ENCODE peak calls at places on chromosomes 13 and 19, in nine cellular contexts. One of them, this sample, is unnamed.

GRCh38 chr13:102580552-102581169 is 16.1 kb upstream of the TPP2 start:
- DNase-seq in H9: no peak
- DNase-seq in tibial nerve: no peak
- DNase-seq in heart left ventricle: no peak
- DNase-seq in GOT3: no peak
- DNase-seq in PC-3: peak; percentile 78
- DNase-seq in anterior cingulate cortex: peak; percentile 44
- DNase-seq in erythroblast: peak; percentile 70
- DNase-seq in activated naive CD8-positive, alpha-beta T cell treated with anti-CD3 and anti-CD28 coated beads, Interleukin-2, amount 50 U/mL, for 24 hours: no peak
- DNase-seq in this sample: peak; percentile 46

GRCh38 chr13:93535256-93535655 is 308.6 kb downstream of the GPC6 start:
- DNase-seq in erythroblast: no peak
- DNase-seq in GOT3: no peak
- DNase-seq in tibial nerve: no peak
- DNase-seq in activated naive CD8-positive, alpha-beta T cell treated with anti-CD3 and anti-CD28 coated beads, Interleukin-2, amount 50 U/mL, for 24 hours: no peak
- DNase-seq in PC-3: no peak
- DNase-seq in heart left ventricle: no peak
- DNase-seq in H9: no peak
- DNase-seq in anterior cingulate cortex: no peak
- DNase-seq in this sample: no peak

GRCh38 chr19:47447470-47448359 is 24.0 kb downstream of the SLC8A2 start:
- DNase-seq in H9: peak; percentile 99
- DNase-seq in activated naive CD8-positive, alpha-beta T cell treated with anti-CD3 and anti-CD28 coated beads, Interleukin-2, amount 50 U/mL, for 24 hours: peak; percentile 74
- DNase-seq in anterior cingulate cortex: peak; percentile 73
- DNase-seq in GOT3: no peak
- DNase-seq in erythroblast: peak; percentile 87
- DNase-seq in tibial nerve: no peak
- DNase-seq in heart left ventricle: peak; percentile 63
- DNase-seq in PC-3: peak; percentile 37
- DNase-seq in this sample: peak; percentile 97

GRCh38 chr19:28840891-28841290 is 372.1 kb downstream of the UQCRFS1 start:
- DNase-seq in erythroblast: no peak
- DNase-seq in anterior cingulate cortex: no peak
- DNase-seq in GOT3: no peak
- DNase-seq in heart left ventricle: no peak
- DNase-seq in H9: no peak
- DNase-seq in PC-3: no peak
- DNase-seq in tibial nerve: no peak
- DNase-seq in activated naive CD8-positive, alpha-beta T cell treated with anti-CD3 and anti-CD28 coated beads, Interleukin-2, amount 50 U/mL, for 24 hours: no peak
- DNase-seq in this sample: no peak

GRCh38 chr19:10419646-10420443 is 493 bp upstream of the PDE4A start:
- DNase-seq in anterior cingulate cortex: peak; percentile 70
- DNase-seq in tibial nerve: no peak
- DNase-seq in H9: peak; percentile 97
- DNase-seq in activated naive CD8-positive, alpha-beta T cell treated with anti-CD3 and anti-CD28 coated beads, Interleukin-2, amount 50 U/mL, for 24 hours: peak; percentile 68
- DNase-seq in PC-3: peak; percentile 42
- DNase-seq in erythroblast: peak; percentile 87
- DNase-seq in GOT3: no peak
- DNase-seq in heart left ventricle: no peak
- DNase-seq in this sample: peak; percentile 96

GRCh38 chr13:99677388-99677951 is 176.2 kb downstream of the TM9SF2 start:
- DNase-seq in anterior cingulate cortex: no peak
- DNase-seq in PC-3: peak; percentile 47
- DNase-seq in GOT3: no peak
- DNase-seq in activated naive CD8-positive, alpha-beta T cell treated with anti-CD3 and anti-CD28 coated beads, Interleukin-2, amount 50 U/mL, for 24 hours: no peak
- DNase-seq in tibial nerve: no peak
- DNase-seq in heart left ventricle: no peak
- DNase-seq in H9: no peak
- DNase-seq in erythroblast: no peak
- DNase-seq in this sample: no peak

GRCh38 chr13:36875431-36875830 is 44.6 kb downstream of the SMAD9 start:
- DNase-seq in heart left ventricle: no peak
- DNase-seq in erythroblast: no peak
- DNase-seq in activated naive CD8-positive, alpha-beta T cell treated with anti-CD3 and anti-CD28 coated beads, Interleukin-2, amount 50 U/mL, for 24 hours: no peak
- DNase-seq in GOT3: no peak
- DNase-seq in anterior cingulate cortex: no peak
- DNase-seq in H9: no peak
- DNase-seq in tibial nerve: no peak
- DNase-seq in PC-3: no peak
- DNase-seq in this sample: no peak

GRCh38 chr19:8192227-8192820 is 16.8 kb upstream of the CERS4 start:
- DNase-seq in anterior cingulate cortex: no peak
- DNase-seq in H9: peak; percentile 86
- DNase-seq in tibial nerve: no peak
- DNase-seq in erythroblast: no peak
- DNase-seq in heart left ventricle: no peak
- DNase-seq in GOT3: no peak
- DNase-seq in activated naive CD8-positive, alpha-beta T cell treated with anti-CD3 and anti-CD28 coated beads, Interleukin-2, amount 50 U/mL, for 24 hours: no peak
- DNase-seq in PC-3: no peak
- DNase-seq in this sample: no peak

GRCh38 chr19:33064117-33064777 is 441 bp downstream of the RHPN2 start:
- DNase-seq in anterior cingulate cortex: no peak
- DNase-seq in H9: peak; percentile 75
- DNase-seq in tibial nerve: no peak
- DNase-seq in heart left ventricle: no peak
- DNase-seq in PC-3: peak; percentile 29
- DNase-seq in activated naive CD8-positive, alpha-beta T cell treated with anti-CD3 and anti-CD28 coated beads, Interleukin-2, amount 50 U/mL, for 24 hours: peak; percentile 30
- DNase-seq in erythroblast: no peak
- DNase-seq in GOT3: no peak
- DNase-seq in this sample: peak; percentile 38

GRCh38 chr19:14722127-14722526 is 32.3 kb downstream of the ZNF333 start:
- DNase-seq in PC-3: no peak
- DNase-seq in heart left ventricle: no peak
- DNase-seq in tibial nerve: no peak
- DNase-seq in anterior cingulate cortex: no peak
- DNase-seq in activated naive CD8-positive, alpha-beta T cell treated with anti-CD3 and anti-CD28 coated beads, Interleukin-2, amount 50 U/mL, for 24 hours: no peak
- DNase-seq in GOT3: no peak
- DNase-seq in erythroblast: no peak
- DNase-seq in H9: no peak
- DNase-seq in this sample: peak; percentile 45

GRCh38 chr19:2554856-2555255 is 78.9 kb downstream of the GADD45B start:
- DNase-seq in tibial nerve: no peak
- DNase-seq in PC-3: peak; percentile 79
- DNase-seq in GOT3: no peak
- DNase-seq in erythroblast: no peak
- DNase-seq in anterior cingulate cortex: no peak
- DNase-seq in heart left ventricle: no peak
- DNase-seq in H9: no peak
- DNase-seq in activated naive CD8-positive, alpha-beta T cell treated with anti-CD3 and anti-CD28 coated beads, Interleukin-2, amount 50 U/mL, for 24 hours: no peak
- DNase-seq in this sample: no peak

GRCh38 chr19:16180611-16181010 is 4.6 kb upstream of the FAM32A start:
- DNase-seq in anterior cingulate cortex: no peak
- DNase-seq in tibial nerve: no peak
- DNase-seq in erythroblast: no peak
- DNase-seq in activated naive CD8-positive, alpha-beta T cell treated with anti-CD3 and anti-CD28 coated beads, Interleukin-2, amount 50 U/mL, for 24 hours: no peak
- DNase-seq in heart left ventricle: no peak
- DNase-seq in PC-3: peak; percentile 71
- DNase-seq in H9: no peak
- DNase-seq in GOT3: no peak
- DNase-seq in this sample: no peak

GRCh38 chr19:765179-765738 is 14.3 kb downstream of the MISP start:
- DNase-seq in erythroblast: no peak
- DNase-seq in heart left ventricle: no peak
- DNase-seq in activated naive CD8-positive, alpha-beta T cell treated with anti-CD3 and anti-CD28 coated beads, Interleukin-2, amount 50 U/mL, for 24 hours: no peak
- DNase-seq in GOT3: no peak
- DNase-seq in anterior cingulate cortex: no peak
- DNase-seq in H9: no peak
- DNase-seq in PC-3: no peak
- DNase-seq in tibial nerve: no peak
- DNase-seq in this sample: no peak

GRCh38 chr13:26529441-26529840 is 28.0 kb upstream of the WASF3 start:
- DNase-seq in anterior cingulate cortex: no peak
- DNase-seq in tibial nerve: no peak
- DNase-seq in erythroblast: peak; percentile 49
- DNase-seq in GOT3: no peak
- DNase-seq in heart left ventricle: no peak
- DNase-seq in PC-3: peak; percentile 60
- DNase-seq in H9: peak; percentile 67
- DNase-seq in activated naive CD8-positive, alpha-beta T cell treated with anti-CD3 and anti-CD28 coated beads, Interleukin-2, amount 50 U/mL, for 24 hours: peak; percentile 30
- DNase-seq in this sample: peak; percentile 18

GRCh38 chr19:7013678-7014077 is 7.6 kb downstream of the MBD3L2B start:
- DNase-seq in PC-3: peak; percentile 84
- DNase-seq in anterior cingulate cortex: no peak
- DNase-seq in activated naive CD8-positive, alpha-beta T cell treated with anti-CD3 and anti-CD28 coated beads, Interleukin-2, amount 50 U/mL, for 24 hours: no peak
- DNase-seq in heart left ventricle: no peak
- DNase-seq in GOT3: no peak
- DNase-seq in tibial nerve: no peak
- DNase-seq in erythroblast: no peak
- DNase-seq in H9: no peak
- DNase-seq in this sample: no peak

GRCh38 chr19:35142531-35143230 is 374 bp upstream of the FXYD7 start:
- DNase-seq in PC-3: peak; percentile 63
- DNase-seq in erythroblast: peak; percentile 53
- DNase-seq in heart left ventricle: peak; percentile 79
- DNase-seq in GOT3: no peak
- DNase-seq in anterior cingulate cortex: peak; percentile 74
- DNase-seq in activated naive CD8-positive, alpha-beta T cell treated with anti-CD3 and anti-CD28 coated beads, Interleukin-2, amount 50 U/mL, for 24 hours: peak; percentile 75
- DNase-seq in H9: peak; percentile 85
- DNase-seq in tibial nerve: no peak
- DNase-seq in this sample: peak; percentile 82

GRCh38 chr13:38685974-38686571 is 804 bp upstream of the FREM2 start:
- DNase-seq in erythroblast: no peak
- DNase-seq in PC-3: peak; percentile 26
- DNase-seq in GOT3: no peak
- DNase-seq in heart left ventricle: no peak
- DNase-seq in H9: peak; percentile 83
- DNase-seq in activated naive CD8-positive, alpha-beta T cell treated with anti-CD3 and anti-CD28 coated beads, Interleukin-2, amount 50 U/mL, for 24 hours: no peak
- DNase-seq in anterior cingulate cortex: no peak
- DNase-seq in tibial nerve: no peak
- DNase-seq in this sample: no peak

GRCh38 chr19:11020423-11020822 is 59.6 kb downstream of the SMARCA4 start:
- DNase-seq in heart left ventricle: no peak
- DNase-seq in anterior cingulate cortex: no peak
- DNase-seq in H9: no peak
- DNase-seq in GOT3: no peak
- DNase-seq in erythroblast: no peak
- DNase-seq in tibial nerve: no peak
- DNase-seq in PC-3: no peak
- DNase-seq in activated naive CD8-positive, alpha-beta T cell treated with anti-CD3 and anti-CD28 coated beads, Interleukin-2, amount 50 U/mL, for 24 hours: no peak
- DNase-seq in this sample: no peak

GRCh38 chr13:106744516-106744915 is 176.6 kb upstream of the ARGLU1 start:
- DNase-seq in tibial nerve: no peak
- DNase-seq in H9: no peak
- DNase-seq in PC-3: no peak
- DNase-seq in GOT3: no peak
- DNase-seq in heart left ventricle: no peak
- DNase-seq in activated naive CD8-positive, alpha-beta T cell treated with anti-CD3 and anti-CD28 coated beads, Interleukin-2, amount 50 U/mL, for 24 hours: no peak
- DNase-seq in erythroblast: no peak
- DNase-seq in anterior cingulate cortex: no peak
- DNase-seq in this sample: no peak

GRCh38 chr19:45098521-45099464 is 5.8 kb downstream of the PPP1R37 start:
- DNase-seq in anterior cingulate cortex: peak; percentile 88
- DNase-seq in GOT3: no peak
- DNase-seq in H9: no peak
- DNase-seq in tibial nerve: no peak
- DNase-seq in heart left ventricle: no peak
- DNase-seq in erythroblast: no peak
- DNase-seq in PC-3: no peak
- DNase-seq in activated naive CD8-positive, alpha-beta T cell treated with anti-CD3 and anti-CD28 coated beads, Interleukin-2, amount 50 U/mL, for 24 hours: no peak
- DNase-seq in this sample: no peak

GRCh38 chr19:41776700-41777099 is 19.7 kb upstream of the CEACAM3 start:
- DNase-seq in activated naive CD8-positive, alpha-beta T cell treated with anti-CD3 and anti-CD28 coated beads, Interleukin-2, amount 50 U/mL, for 24 hours: no peak
- DNase-seq in tibial nerve: no peak
- DNase-seq in anterior cingulate cortex: no peak
- DNase-seq in erythroblast: no peak
- DNase-seq in PC-3: peak; percentile 76
- DNase-seq in GOT3: no peak
- DNase-seq in H9: no peak
- DNase-seq in heart left ventricle: no peak
- DNase-seq in this sample: no peak

GRCh38 chr19:18746393-18747167 is 44.5 kb downstream of the COMP start:
- DNase-seq in H9: peak; percentile 65
- DNase-seq in heart left ventricle: no peak
- DNase-seq in anterior cingulate cortex: no peak
- DNase-seq in activated naive CD8-positive, alpha-beta T cell treated with anti-CD3 and anti-CD28 coated beads, Interleukin-2, amount 50 U/mL, for 24 hours: no peak
- DNase-seq in PC-3: no peak
- DNase-seq in erythroblast: no peak
- DNase-seq in tibial nerve: no peak
- DNase-seq in GOT3: no peak
- DNase-seq in this sample: no peak

GRCh38 chr19:16559896-16560295 is 12.3 kb downstream of the SLC35E1 start:
- DNase-seq in H9: no peak
- DNase-seq in activated naive CD8-positive, alpha-beta T cell treated with anti-CD3 and anti-CD28 coated beads, Interleukin-2, amount 50 U/mL, for 24 hours: no peak
- DNase-seq in anterior cingulate cortex: no peak
- DNase-seq in PC-3: no peak
- DNase-seq in heart left ventricle: no peak
- DNase-seq in tibial nerve: no peak
- DNase-seq in GOT3: no peak
- DNase-seq in erythroblast: no peak
- DNase-seq in this sample: no peak

GRCh38 chr19:4803736-4804695 is 12.5 kb downstream of the FEM1A start:
- DNase-seq in H9: peak; percentile 87
- DNase-seq in heart left ventricle: peak; percentile 79
- DNase-seq in PC-3: peak; percentile 80
- DNase-seq in GOT3: no peak
- DNase-seq in erythroblast: peak; percentile 64
- DNase-seq in anterior cingulate cortex: peak; percentile 6
- DNase-seq in tibial nerve: no peak
- DNase-seq in activated naive CD8-positive, alpha-beta T cell treated with anti-CD3 and anti-CD28 coated beads, Interleukin-2, amount 50 U/mL, for 24 hours: peak; percentile 80
- DNase-seq in this sample: peak; percentile 82

GRCh38 chr13:49776871-49777270 is 15.6 kb downstream of the KPNA3 start:
- DNase-seq in heart left ventricle: no peak
- DNase-seq in erythroblast: no peak
- DNase-seq in PC-3: no peak
- DNase-seq in anterior cingulate cortex: no peak
- DNase-seq in activated naive CD8-positive, alpha-beta T cell treated with anti-CD3 and anti-CD28 coated beads, Interleukin-2, amount 50 U/mL, for 24 hours: no peak
- DNase-seq in H9: no peak
- DNase-seq in GOT3: no peak
- DNase-seq in tibial nerve: no peak
- DNase-seq in this sample: no peak

GRCh38 chr13:38582133-38582532 is 104.7 kb upstream of the FREM2 start:
- DNase-seq in H9: no peak
- DNase-seq in PC-3: peak; percentile 59
- DNase-seq in activated naive CD8-positive, alpha-beta T cell treated with anti-CD3 and anti-CD28 coated beads, Interleukin-2, amount 50 U/mL, for 24 hours: no peak
- DNase-seq in GOT3: no peak
- DNase-seq in tibial nerve: no peak
- DNase-seq in erythroblast: peak; percentile 21
- DNase-seq in heart left ventricle: no peak
- DNase-seq in anterior cingulate cortex: peak; percentile 70
- DNase-seq in this sample: peak; percentile 15

GRCh38 chr13:102317593-102317992 is 84.3 kb downstream of the FGF14 start:
- DNase-seq in tibial nerve: peak; percentile 15
- DNase-seq in activated naive CD8-positive, alpha-beta T cell treated with anti-CD3 and anti-CD28 coated beads, Interleukin-2, amount 50 U/mL, for 24 hours: no peak
- DNase-seq in heart left ventricle: peak; percentile 83
- DNase-seq in erythroblast: no peak
- DNase-seq in H9: no peak
- DNase-seq in PC-3: no peak
- DNase-seq in anterior cingulate cortex: peak; percentile 55
- DNase-seq in GOT3: no peak
- DNase-seq in this sample: no peak

GRCh38 chr13:62209539-62209938 is 793.9 kb upstream of the PCDH20 start:
- DNase-seq in erythroblast: no peak
- DNase-seq in PC-3: no peak
- DNase-seq in heart left ventricle: no peak
- DNase-seq in H9: no peak
- DNase-seq in tibial nerve: no peak
- DNase-seq in GOT3: no peak
- DNase-seq in anterior cingulate cortex: no peak
- DNase-seq in activated naive CD8-positive, alpha-beta T cell treated with anti-CD3 and anti-CD28 coated beads, Interleukin-2, amount 50 U/mL, for 24 hours: no peak
- DNase-seq in this sample: no peak